ENCODE peak calls at places on chromosomes 6 and 20, in seven cellular contexts. L, P, O, A, J, F and S are unnamed samples. For H3K4me1, the result is how much of the 10 kb centered on the place peaks cover.

GRCh38 chr20:33337531-33338165 is 54.6 kb downstream of the BPIFB1 start:
- DNase-seq in P (no peak), O (no peak), F (no peak), J (no peak), A (no peak), L (no peak), S (no peak)

GRCh38 chr6:110325197-110325596 is 33.0 kb downstream of the METTL24 start:
- DNase-seq in P (peak), L (peak), O (no peak), J (peak), A (no peak), F (peak), S (no peak)

GRCh38 chr6:8230357-8230756 is 128.0 kb upstream of the EEF1E1 start:
- DNase-seq in L (no peak), O (no peak), J (no peak), P (no peak), A (no peak), F (no peak), S (no peak)

GRCh38 chr6:142913036-142913510 is 31.9 kb downstream of the HIVEP2 start:
- DNase-seq in O (no peak), A (no peak), J (no peak), F (no peak), P (no peak), L (no peak), S (no peak)

GRCh38 chr6:1724124-1724523 is 114.4 kb downstream of the FOXC1 start:
- DNase-seq in L (peak), J (no peak), F (no peak), P (no peak), A (no peak), O (peak), S (no peak)

GRCh38 chr20:49964964-49965780 is 17.6 kb upstream of the SNAI1 start:
- DNase-seq in J (peak), O (peak), A (no peak), P (peak), L (peak), F (no peak), S (no peak)

GRCh38 chr20:6709865-6710595 is 57.5 kb upstream of the BMP2 start:
- DNase-seq in J (peak), P (no peak), O (no peak), F (no peak), L (peak), A (no peak), S (no peak)

GRCh38 chr20:51127713-51128112 is 104.8 kb upstream of the KCNG1 start:
- DNase-seq in A (no peak), P (peak), O (no peak), L (no peak), J (no peak), F (no peak), S (no peak)

GRCh38 chr6:139722540-139722939 is 348.1 kb upstream of the CITED2 start:
- DNase-seq in J (no peak), F (no peak), O (peak), P (no peak), A (no peak), L (no peak), S (no peak)

GRCh38 chr6:123648020-123648580 is 11.3 kb upstream of the TRDN start:
- DNase-seq in O (no peak), F (no peak), A (no peak), L (no peak), P (no peak), J (no peak), S (no peak)

GRCh38 chr6:135759831-135760230 is 91.7 kb upstream of the PDE7B start:
- DNase-seq in L (peak), O (no peak), F (no peak), A (no peak), P (no peak), J (peak), S (no peak)

GRCh38 chr6:35415065-35415880 is 36.9 kb upstream of the FANCE start:
- DNase-seq in A (peak), L (peak), J (peak), F (peak), P (peak), O (peak), S (peak)

GRCh38 chr6:38172739-38173415 is 353.4 kb downstream of the ZFAND3 start:
- DNase-seq in O (no peak), J (peak), L (no peak), P (no peak), F (no peak), A (no peak), S (no peak)
- H3K4me3 ChIP-seq in O (no peak), J (no peak), L (no peak), P (no peak), F (no peak), A (no peak), S (no peak)

DNA sequence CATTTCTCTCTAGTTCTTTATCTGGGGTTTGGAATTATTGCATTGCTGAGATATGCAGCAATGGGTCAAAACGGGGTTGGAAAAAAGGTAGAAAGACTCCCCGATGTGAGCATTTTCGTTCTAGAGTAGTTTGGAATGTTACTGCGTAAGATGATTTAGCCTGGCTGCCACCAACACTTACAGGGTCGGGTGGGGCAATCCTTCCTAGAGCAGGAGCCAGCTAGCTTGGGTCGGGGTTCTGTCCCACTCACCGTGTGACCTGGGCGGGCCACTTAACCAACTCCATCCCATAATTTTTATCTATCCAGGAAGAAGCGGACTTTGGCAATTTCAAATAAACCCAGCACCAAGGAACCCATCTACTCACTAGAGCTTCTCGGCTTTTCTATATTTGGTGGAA is 72.2 kb downstream of the GPX5 start:
- DNase-seq in O (peak), F (no peak), L (peak), J (no peak), P (no peak), A (no peak), S (no peak)
- H3K4me1 ChIP-seq in O (under half), F (under half), L (under half), J (under half), P (under half), A (under half), S (under half)

DNA sequence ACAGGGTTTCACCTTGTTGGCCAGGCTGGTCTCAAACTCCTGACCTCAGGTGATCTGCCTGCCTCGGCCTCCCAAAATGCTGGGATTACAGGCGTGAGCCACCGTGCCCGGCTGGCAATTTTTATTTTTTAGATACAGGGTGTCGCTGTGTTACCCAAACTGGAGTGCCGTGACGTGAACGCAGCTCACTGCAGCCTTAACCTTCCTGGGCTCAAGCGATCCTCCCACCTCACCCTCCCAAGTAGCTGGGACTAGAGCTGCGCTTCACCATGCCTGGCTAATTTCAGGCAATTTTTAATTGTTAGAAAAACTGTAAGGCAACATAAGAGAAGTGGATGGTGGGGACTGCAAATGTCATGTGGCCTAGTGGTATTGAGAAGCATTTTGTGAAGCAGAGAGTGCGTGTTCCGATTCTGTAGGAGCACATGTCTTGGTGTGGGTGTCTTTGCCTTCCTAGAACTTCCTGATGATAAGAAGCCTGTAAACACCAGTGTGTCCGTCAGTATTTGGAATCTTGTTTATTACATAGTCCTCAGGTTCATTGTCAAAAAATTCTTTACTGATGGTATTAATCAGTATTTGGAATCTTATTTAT is 18.0 kb downstream of the JARID2 start:
- DNase-seq in O (no peak), A (no peak), L (no peak), F (no peak), P (no peak), J (no peak), S (no peak)
- H3K27ac ChIP-seq in O (no peak), A (no peak), L (no peak), F (no peak), P (no peak), J (no peak), S (no peak)

GRCh38 chr20:63696311-63696627 is 183 bp upstream of the TNFRSF6B start:
- DNase-seq in A (no peak), P (peak), L (peak), J (peak), O (peak), F (peak), S (peak)
- H3K4me3 ChIP-seq in A (no peak), P (peak), L (peak), J (no peak), O (no peak), F (no peak), S (peak)

GRCh38 chr20:25254571-25254970 is 6.7 kb downstream of the PYGB start:
- DNase-seq in O (no peak), J (no peak), A (no peak), P (peak), F (no peak), L (no peak), S (no peak)

GRCh38 chr20:25254986-25255680 is 7.2 kb downstream of the PYGB start:
- DNase-seq in P (peak), A (no peak), O (no peak), L (no peak), J (peak), F (no peak), S (peak)

GRCh38 chr20:25252686-25253421 is 5.0 kb downstream of the PYGB start:
- DNase-seq in J (peak), O (peak), L (peak), A (no peak), P (peak), F (no peak), S (no peak)

GRCh38 chr20:25252226-25252625 is 4.3 kb downstream of the PYGB start:
- DNase-seq in J (peak), A (no peak), L (no peak), F (no peak), P (peak), O (no peak), S (no peak)

GRCh38 chr20:25253606-25254275 is 5.9 kb downstream of the PYGB start:
- DNase-seq in L (no peak), O (no peak), A (no peak), F (no peak), J (no peak), P (peak), S (no peak)
- H3K4me1 ChIP-seq in L (under half), O (half or more), A (under half), F (under half), J (under half), P (under half), S (half or more)